ENCODE peak calls at places on chromosome 14, in ten cellular contexts. S is prostate gland, L is GM12878, K is K562, Z is HepG2, Y is GM23338, I is HCT116, C is HL-60, R is spleen, A is vagina. U is an unnamed sample.

GRCh38 chr14:56333361-56334279 is 215.4 kb downstream of the PELI2 start:
- DNase-seq in S (no peak), L (no peak), K (peak), Z (peak), Y (no peak), I (no peak), C (peak), R (no peak), A (no peak), U (no peak)

GRCh38 chr14:27881646-27882045 is 884.9 kb upstream of the FOXG1 start:
- DNase-seq in S (no peak), L (no peak), K (no peak), Z (no peak), Y (peak), I (no peak), C (no peak), R (no peak), A (no peak), U (no peak)

GRCh38 chr14:36134026-36134425 is 42.5 kb downstream of the PTCSC3 start:
- DNase-seq in S (no peak), L (no peak), K (no peak), Z (no peak), Y (no peak), I (no peak), C (no peak), R (no peak), A (no peak), U (no peak)

GRCh38 chr14:87824261-87824660 is 168.7 kb downstream of the GALC start:
- DNase-seq in S (no peak), L (no peak), K (no peak), Z (no peak), Y (no peak), I (no peak), C (no peak), R (no peak), A (no peak), U (no peak)

GRCh38 chr14:99245541-99246511 is 26.2 kb downstream of the BCL11B start:
- DNase-seq in S (no peak), L (no peak), K (no peak), Z (no peak), Y (peak), I (no peak), C (no peak), R (peak), A (no peak), U (no peak)

GRCh38 chr14:30298266-30298795 is 260.6 kb upstream of the G2E3 start:
- DNase-seq in S (no peak), L (no peak), K (no peak), Z (no peak), Y (no peak), I (no peak), C (no peak), R (no peak), A (no peak), U (no peak)

GRCh38 chr14:89284368-89285058 is 132.5 kb downstream of the FOXN3 start:
- DNase-seq in S (no peak), L (no peak), K (no peak), Z (no peak), Y (no peak), I (no peak), C (no peak), R (no peak), A (no peak), U (no peak)

GRCh38 chr14:106556665-106557289 is 1030.4 kb downstream of the TMEM121 start:
- DNase-seq in S (peak), L (no peak), K (peak), Z (peak), Y (peak), I (no peak), C (peak), R (peak), A (no peak), U (no peak)

GRCh38 chr14:101820283-101820798 is 58.8 kb downstream of the PPP2R5C start:
- DNase-seq in S (no peak), L (peak), K (no peak), Z (no peak), Y (no peak), I (no peak), C (no peak), R (no peak), A (peak), U (no peak)

GRCh38 chr14:27184371-27184901 is 586.6 kb upstream of the NOVA1 start:
- DNase-seq in S (no peak), L (no peak), K (no peak), Z (no peak), Y (no peak), I (no peak), C (no peak), R (no peak), A (no peak), U (no peak)

GRCh38 chr14:64938972-64939816 is 3.4 kb downstream of the GPX2 start:
- DNase-seq in S (no peak), L (no peak), K (no peak), Z (no peak), Y (no peak), I (no peak), C (no peak), R (no peak), A (peak), U (no peak)

GRCh38 chr14:30223385-30223785 is 295.7 kb upstream of the PRKD1 start:
- DNase-seq in S (peak), L (no peak), K (peak), Z (peak), Y (no peak), I (peak), C (no peak), R (no peak), A (no peak), U (peak)

GRCh38 chr14:77649326-77649725 is 32.9 kb upstream of the SPTLC2 start:
- DNase-seq in S (no peak), L (no peak), K (no peak), Z (no peak), Y (no peak), I (no peak), C (no peak), R (no peak), A (no peak), U (no peak)

GRCh38 chr14:105267820-105268548 is 19.7 kb downstream of the BTBD6 start:
- DNase-seq in S (no peak), L (no peak), K (no peak), Z (no peak), Y (no peak), I (no peak), C (no peak), R (no peak), A (no peak), U (no peak)

GRCh38 chr14:70188608-70189540 is at the start of gene SLC8A3:
- DNase-seq in S (peak), L (no peak), K (no peak), Z (no peak), Y (peak), I (no peak), C (no peak), R (peak), A (no peak), U (no peak)

GRCh38 chr14:101177301-101178055 is 274.0 kb upstream of the RTL1 start:
- DNase-seq in S (no peak), L (no peak), K (no peak), Z (no peak), Y (no peak), I (no peak), C (no peak), R (peak), A (peak), U (no peak)

GRCh38 chr14:88198441-88198840 is 124.6 kb downstream of the KCNK10 start:
- DNase-seq in S (no peak), L (no peak), K (no peak), Z (no peak), Y (no peak), I (no peak), C (no peak), R (no peak), A (no peak), U (no peak)

GRCh38 chr14:40467969-40468368 is 1035.7 kb upstream of the FBXO33 start:
- DNase-seq in S (no peak), L (no peak), K (no peak), Z (no peak), Y (no peak), I (no peak), C (no peak), R (no peak), A (no peak), U (no peak)

GRCh38 chr14:35378638-35379568 is 25.6 kb downstream of the NFKBIA start:
- DNase-seq in S (no peak), L (no peak), K (no peak), Z (no peak), Y (no peak), I (no peak), C (no peak), R (no peak), A (no peak), U (no peak)

GRCh38 chr14:21098134-21098891 is at the start of gene ZNF219:
- DNase-seq in S (peak), L (no peak), K (peak), Z (peak), Y (peak), I (no peak), C (no peak), R (peak), A (no peak), U (no peak)

GRCh38 chr14:78758333-78758732 is 588.2 kb downstream of the NRXN3 start:
- DNase-seq in S (no peak), L (peak), K (peak), Z (peak), Y (peak), I (peak), C (no peak), R (no peak), A (no peak), U (no peak)

GRCh38 chr14:65940056-65940735 is 527.7 kb downstream of the FUT8 start:
- DNase-seq in S (no peak), L (no peak), K (peak), Z (peak), Y (peak), I (peak), C (no peak), R (no peak), A (no peak), U (no peak)

GRCh38 chr14:21614245-21614644 is 20.5 kb downstream of the OR10G2 start:
- DNase-seq in S (peak), L (no peak), K (no peak), Z (no peak), Y (peak), I (no peak), C (no peak), R (no peak), A (no peak), U (no peak)

GRCh38 chr14:56870336-56870735 is 60.1 kb upstream of the OTX2 start:
- DNase-seq in S (no peak), L (no peak), K (no peak), Z (no peak), Y (no peak), I (no peak), C (no peak), R (no peak), A (no peak), U (no peak)

GRCh38 chr14:21699551-21699950 is 25.9 kb upstream of the OR4E1 start:
- DNase-seq in S (no peak), L (no peak), K (no peak), Z (no peak), Y (no peak), I (no peak), C (no peak), R (no peak), A (no peak), U (no peak)

GRCh38 chr14:50943261-50943942 is 881 bp downstream of the PYGL start:
- DNase-seq in S (peak), L (no peak), K (peak), Z (peak), Y (peak), I (peak), C (no peak), R (peak), A (no peak), U (no peak)
- TF ChIP-seq POLR2AphosphoS5 in S (no peak), L (no peak), K (no peak), Z (peak), Y (peak), I (peak), C (no peak), R (peak), A (peak), U (no peak)

DNA sequence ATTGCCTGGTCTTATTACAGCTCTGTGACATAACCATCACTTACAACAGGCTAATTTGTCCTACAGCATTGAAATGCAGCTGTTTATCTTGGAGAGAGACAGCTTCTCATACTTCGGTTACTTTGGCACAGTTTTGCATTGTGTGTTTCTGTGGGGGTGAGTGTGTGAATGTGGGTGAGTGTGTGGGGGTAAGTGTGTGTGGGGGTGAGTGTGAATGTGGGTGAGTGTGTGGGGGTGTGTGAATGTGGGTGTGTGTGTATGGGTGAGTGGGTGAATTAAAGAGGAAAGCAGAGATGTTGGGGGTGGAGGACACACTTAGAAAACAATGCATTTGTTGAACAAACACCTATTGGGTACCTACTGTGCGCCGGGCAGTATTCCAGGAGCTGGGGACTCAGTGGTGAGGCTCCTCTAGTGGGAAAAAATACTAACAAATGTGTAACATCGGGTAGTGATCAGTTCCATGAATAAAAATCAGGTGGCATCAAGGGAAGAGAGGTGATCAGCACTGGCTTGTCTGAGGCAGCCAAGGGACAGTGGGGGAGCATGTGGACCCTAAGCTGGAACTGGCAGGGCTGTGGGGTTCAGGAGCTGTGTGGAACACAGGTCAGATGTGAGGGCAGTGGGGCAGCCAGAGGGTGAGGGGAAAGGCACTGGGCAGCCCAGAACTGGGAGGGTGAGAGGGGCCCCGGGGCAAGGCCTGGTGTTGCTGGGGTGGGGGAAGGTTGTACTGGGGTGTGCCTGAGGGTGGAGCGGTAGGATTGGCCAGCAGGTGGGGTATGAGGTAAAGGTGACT is 44.1 kb upstream of the AMN start:
- DNase-seq in S (no peak), L (no peak), K (no peak), Z (no peak), Y (peak), I (no peak), C (no peak), R (no peak), A (no peak), U (no peak)
- TF ChIP-seq CTCF in S (no peak), L (peak), K (peak), Z (peak), Y (peak), I (peak), C (no peak), R (no peak), A (no peak), U (no peak)

DNA sequence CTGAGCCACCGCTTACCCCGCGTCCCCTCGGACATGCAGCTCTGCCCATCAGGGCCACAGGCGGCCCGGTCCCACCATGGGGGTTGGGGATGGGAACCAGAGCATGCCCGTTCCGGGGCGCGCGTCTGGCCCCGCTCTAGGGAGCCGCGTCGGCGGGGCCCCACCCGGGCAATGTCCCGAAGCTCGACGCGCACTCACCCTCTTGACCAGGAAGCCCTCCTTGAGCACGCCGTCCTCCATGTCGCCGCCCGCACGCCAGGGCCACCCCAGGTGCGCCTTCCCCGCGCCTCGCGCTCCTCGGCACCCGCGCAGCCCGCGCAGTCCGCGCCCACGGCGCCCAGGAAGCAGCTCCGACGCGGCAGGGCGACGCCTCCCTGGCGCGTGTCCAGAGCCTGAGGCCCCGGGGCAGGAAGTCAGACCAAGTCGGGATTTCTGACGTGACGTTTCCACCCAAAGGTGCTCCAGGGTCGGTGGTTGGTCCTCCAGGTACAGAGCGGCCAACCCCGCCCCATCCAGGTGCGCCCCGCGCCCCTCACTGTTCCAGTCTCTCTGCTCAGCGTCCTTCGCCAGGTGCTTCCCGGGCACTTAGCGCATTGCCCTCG is at the start of gene PLEK2:
- DNase-seq in S (peak), L (no peak), K (no peak), Z (no peak), Y (peak), I (peak), C (no peak), R (peak), A (no peak), U (peak)
- TF ChIP-seq POLR2AphosphoS5 in S (no peak), L (no peak), K (no peak), Z (no peak), Y (no peak), I (peak), C (no peak), R (peak), A (no peak), U (no peak)

DNA sequence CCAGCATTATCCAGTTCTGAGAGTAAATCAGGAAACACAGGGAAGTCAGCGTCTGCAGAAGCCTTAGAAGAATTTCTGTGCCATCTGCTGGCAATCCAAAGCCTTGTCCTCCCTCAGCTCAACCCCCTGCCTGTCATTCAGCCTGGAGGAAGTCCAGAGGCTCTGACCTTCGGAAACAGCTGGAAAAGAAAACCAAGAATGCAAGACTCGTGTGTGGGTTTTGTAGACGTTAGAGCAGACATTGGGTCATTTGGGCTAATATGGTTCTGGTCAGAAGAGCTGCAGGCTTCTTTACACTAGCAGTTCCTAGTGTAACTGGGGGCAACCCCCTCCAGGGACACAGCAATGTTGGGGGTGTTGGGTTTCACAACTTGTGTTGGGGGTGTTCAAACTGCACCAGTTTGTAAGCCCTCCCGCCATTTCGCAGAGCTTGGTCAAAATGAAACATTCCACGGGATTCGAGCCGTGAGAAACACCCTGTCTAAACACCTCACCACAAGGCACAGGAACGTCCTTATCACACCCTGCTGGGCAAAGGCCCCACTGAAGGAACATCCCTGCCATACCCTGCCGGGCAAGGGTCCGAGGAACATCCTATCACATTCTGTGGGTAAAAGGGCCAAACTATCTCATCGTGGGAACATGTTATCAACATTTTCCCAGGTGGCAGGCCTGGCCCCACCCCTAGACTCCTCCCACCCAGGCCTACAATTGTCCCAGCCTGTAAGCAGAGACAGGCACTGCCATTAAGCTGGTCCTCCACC is 21.0 kb upstream of the SERPINA4 start:
- DNase-seq in S (no peak), L (no peak), K (peak), Z (peak), Y (no peak), I (no peak), C (no peak), R (no peak), A (peak), U (no peak)
- TF ChIP-seq CTCF in S (no peak), L (no peak), K (no peak), Z (peak), Y (peak), I (no peak), C (no peak), R (no peak), A (no peak), U (no peak)

GRCh38 chr14:103909531-103910261 is 18.6 kb upstream of the TDRD9 start:
- DNase-seq in S (no peak), L (no peak), K (no peak), Z (no peak), Y (no peak), I (no peak), C (no peak), R (peak), A (no peak), U (no peak)
- TF ChIP-seq POLR2AphosphoS5 in S (no peak), L (no peak), K (no peak), Z (no peak), Y (no peak), I (no peak), C (no peak), R (peak), A (no peak), U (no peak)

GRCh38 chr14:67835596-67835995 is 16.0 kb downstream of the RAD51B start:
- DNase-seq in S (no peak), L (no peak), K (no peak), Z (peak), Y (no peak), I (no peak), C (no peak), R (no peak), A (no peak), U (no peak)
- TF ChIP-seq CTCF in S (no peak), L (no peak), K (no peak), Z (no peak), Y (no peak), I (no peak), C (no peak), R (no peak), A (no peak), U (no peak)

GRCh38 chr14:75275598-75275997 is 3.0 kb upstream of the FOS start:
- DNase-seq in S (no peak), L (no peak), K (no peak), Z (no peak), Y (no peak), I (no peak), C (no peak), R (peak), A (no peak), U (no peak)

GRCh38 chr14:75273272-75274044 is 5.2 kb upstream of the FOS start:
- DNase-seq in S (no peak), L (no peak), K (no peak), Z (no peak), Y (no peak), I (no peak), C (no peak), R (peak), A (no peak), U (peak)

GRCh38 chr14:75274045-75274898 is 4.4 kb upstream of the FOS start:
- DNase-seq in S (no peak), L (no peak), K (no peak), Z (no peak), Y (no peak), I (no peak), C (no peak), R (peak), A (no peak), U (no peak)

GRCh38 chr14:75277000-75277795 is 1.4 kb upstream of the FOS start:
- DNase-seq in S (peak), L (no peak), K (peak), Z (peak), Y (peak), I (no peak), C (no peak), R (peak), A (peak), U (peak)

DNA sequence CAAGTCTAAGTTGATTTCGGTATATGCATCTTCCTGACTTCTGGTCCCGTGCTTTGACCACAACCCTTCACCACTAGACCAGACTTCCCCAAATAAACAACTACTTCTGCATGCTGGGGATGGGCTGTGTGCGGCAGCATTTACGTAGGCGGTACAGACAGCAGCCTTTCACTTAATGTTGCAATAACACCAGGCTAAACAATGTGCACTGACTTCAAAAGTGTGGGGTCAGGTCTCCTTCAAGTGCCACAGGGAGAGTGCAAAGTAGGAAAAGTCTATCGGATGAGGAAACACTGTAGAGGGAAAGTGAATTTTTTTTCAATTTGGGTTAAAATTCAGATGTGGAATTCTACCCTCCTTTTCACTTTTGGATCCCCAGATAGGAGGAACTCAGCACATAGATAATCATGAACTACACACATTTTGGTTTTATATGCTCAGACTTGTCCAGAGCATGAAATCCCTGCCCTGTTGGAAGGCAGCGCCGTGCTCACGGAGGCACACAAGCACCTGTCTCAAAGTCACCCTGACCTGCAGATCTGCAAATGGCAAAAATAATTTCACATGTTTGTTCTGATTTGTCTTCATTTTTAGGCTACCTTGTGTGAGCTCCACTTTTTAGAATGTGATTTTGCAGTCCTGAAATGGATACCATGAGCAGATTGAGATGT is 3.6 kb upstream of the FOS start:
- DNase-seq in S (no peak), L (peak), K (no peak), Z (no peak), Y (no peak), I (no peak), C (no peak), R (peak), A (no peak), U (peak)
- TF ChIP-seq POLR2AphosphoS5 in S (peak), L (no peak), K (no peak), Z (no peak), Y (no peak), I (no peak), C (peak), R (peak), A (no peak), U (peak)

GRCh38 chr14:60561845-60562746 is 53.1 kb downstream of the SIX6 start:
- DNase-seq in S (peak), L (peak), K (peak), Z (peak), Y (peak), I (peak), C (peak), R (no peak), A (no peak), U (no peak)
- TF ChIP-seq CTCF in S (peak), L (peak), K (peak), Z (peak), Y (peak), I (peak), C (peak), R (no peak), A (peak), U (peak)

U was measured in breast epithelium.